ENCODE peak calls at places on chromosomes 1 and 21, in eight cellular contexts. One of them, this sample, is unnamed.

GRCh38 chr1:53580739-53581475 is 121.7 kb downstream of the DMRTB1 start:
- DNase-seq in NB4: no peak
- DNase-seq in A549: no peak
- DNase-seq in Peyer's patch: no peak
- DNase-seq in breast epithelium: no peak
- DNase-seq in GM12878: no peak
- DNase-seq in heart left ventricle: no peak
- DNase-seq in HCT116: no peak
- DNase-seq in this sample: no peak

GRCh38 chr21:45534591-45535331 is 7.5 kb downstream of the SLC19A1 start:
- DNase-seq in NB4: peak
- DNase-seq in A549: no peak
- DNase-seq in Peyer's patch: no peak
- DNase-seq in breast epithelium: peak
- DNase-seq in GM12878: no peak
- DNase-seq in heart left ventricle: peak
- DNase-seq in HCT116: no peak
- DNase-seq in this sample: no peak

GRCh38 chr1:223140551-223140950 is 2.5 kb downstream of the TLR5 start:
- DNase-seq in NB4: no peak
- DNase-seq in A549: no peak
- DNase-seq in Peyer's patch: no peak
- DNase-seq in breast epithelium: no peak
- DNase-seq in GM12878: no peak
- DNase-seq in heart left ventricle: no peak
- DNase-seq in HCT116: no peak
- DNase-seq in this sample: no peak

GRCh38 chr1:162892916-162893714 is 32.1 kb upstream of the CCDC190 start:
- DNase-seq in NB4: peak
- DNase-seq in A549: no peak
- DNase-seq in Peyer's patch: no peak
- DNase-seq in breast epithelium: no peak
- DNase-seq in GM12878: no peak
- DNase-seq in heart left ventricle: no peak
- DNase-seq in HCT116: no peak
- DNase-seq in this sample: no peak

GRCh38 chr1:192575499-192576189 is at the start of gene RGS1:
- DNase-seq in NB4: peak
- DNase-seq in A549: no peak
- DNase-seq in Peyer's patch: peak
- DNase-seq in breast epithelium: no peak
- DNase-seq in GM12878: peak
- DNase-seq in heart left ventricle: no peak
- DNase-seq in HCT116: no peak
- DNase-seq in this sample: no peak

GRCh38 chr21:14767192-14767852 is 221.2 kb upstream of the SAMSN1 start:
- DNase-seq in NB4: no peak
- DNase-seq in A549: no peak
- DNase-seq in Peyer's patch: no peak
- DNase-seq in breast epithelium: no peak
- DNase-seq in GM12878: no peak
- DNase-seq in heart left ventricle: no peak
- DNase-seq in HCT116: no peak
- DNase-seq in this sample: no peak

GRCh38 chr1:19384113-19384512 is 72.0 kb downstream of the SLC66A1 start:
- DNase-seq in NB4: no peak
- DNase-seq in A549: no peak
- DNase-seq in Peyer's patch: no peak
- DNase-seq in breast epithelium: no peak
- DNase-seq in GM12878: no peak
- DNase-seq in heart left ventricle: peak
- DNase-seq in HCT116: no peak
- DNase-seq in this sample: no peak

GRCh38 chr1:241610056-241610815 is 29.9 kb downstream of the CHML start:
- DNase-seq in NB4: no peak
- DNase-seq in A549: peak
- DNase-seq in Peyer's patch: no peak
- DNase-seq in breast epithelium: no peak
- DNase-seq in GM12878: no peak
- DNase-seq in heart left ventricle: no peak
- DNase-seq in HCT116: no peak
- DNase-seq in this sample: no peak

GRCh38 chr1:77316006-77316405 is 34.2 kb downstream of the AK5 start:
- DNase-seq in NB4: no peak
- DNase-seq in A549: no peak
- DNase-seq in Peyer's patch: no peak
- DNase-seq in breast epithelium: no peak
- DNase-seq in GM12878: no peak
- DNase-seq in heart left ventricle: no peak
- DNase-seq in HCT116: no peak
- DNase-seq in this sample: no peak

GRCh38 chr1:68149110-68149798 is 83.1 kb downstream of the WLS start:
- DNase-seq in NB4: no peak
- DNase-seq in A549: no peak
- DNase-seq in Peyer's patch: no peak
- DNase-seq in breast epithelium: no peak
- DNase-seq in GM12878: no peak
- DNase-seq in heart left ventricle: peak
- DNase-seq in HCT116: no peak
- DNase-seq in this sample: no peak

GRCh38 chr1:15106608-15107007 is 46.9 kb upstream of the TMEM51 start:
- DNase-seq in NB4: no peak
- DNase-seq in A549: no peak
- DNase-seq in Peyer's patch: no peak
- DNase-seq in breast epithelium: no peak
- DNase-seq in GM12878: no peak
- DNase-seq in heart left ventricle: peak
- DNase-seq in HCT116: no peak
- DNase-seq in this sample: peak

GRCh38 chr1:61449410-61449809 is 275.5 kb downstream of the TM2D1 start:
- DNase-seq in NB4: no peak
- DNase-seq in A549: no peak
- DNase-seq in Peyer's patch: no peak
- DNase-seq in breast epithelium: no peak
- DNase-seq in GM12878: no peak
- DNase-seq in heart left ventricle: no peak
- DNase-seq in HCT116: no peak
- DNase-seq in this sample: no peak

GRCh38 chr1:201275266-201275666 is 8.0 kb upstream of the PKP1 start:
- DNase-seq in NB4: no peak
- DNase-seq in A549: peak
- DNase-seq in Peyer's patch: no peak
- DNase-seq in breast epithelium: peak
- DNase-seq in GM12878: no peak
- DNase-seq in heart left ventricle: peak
- DNase-seq in HCT116: peak
- DNase-seq in this sample: no peak

GRCh38 chr1:62727656-62728396 is 39.6 kb upstream of the DOCK7 start:
- DNase-seq in NB4: no peak
- DNase-seq in A549: no peak
- DNase-seq in Peyer's patch: no peak
- DNase-seq in breast epithelium: no peak
- DNase-seq in GM12878: no peak
- DNase-seq in heart left ventricle: no peak
- DNase-seq in HCT116: no peak
- DNase-seq in this sample: peak

GRCh38 chr1:77762072-77762476 is 2.4 kb upstream of the USP33 start:
- DNase-seq in NB4: peak
- DNase-seq in A549: no peak
- DNase-seq in Peyer's patch: no peak
- DNase-seq in breast epithelium: no peak
- DNase-seq in GM12878: no peak
- DNase-seq in heart left ventricle: no peak
- DNase-seq in HCT116: peak
- DNase-seq in this sample: peak

GRCh38 chr21:45095505-45095904 is 21.1 kb downstream of the ADARB1 start:
- DNase-seq in NB4: no peak
- DNase-seq in A549: no peak
- DNase-seq in Peyer's patch: no peak
- DNase-seq in breast epithelium: no peak
- DNase-seq in GM12878: no peak
- DNase-seq in heart left ventricle: no peak
- DNase-seq in HCT116: no peak
- DNase-seq in this sample: no peak

GRCh38 chr1:30083800-30084464 is 639.5 kb downstream of the MATN1 start:
- DNase-seq in NB4: peak
- DNase-seq in A549: peak
- DNase-seq in Peyer's patch: no peak
- DNase-seq in breast epithelium: no peak
- DNase-seq in GM12878: no peak
- DNase-seq in heart left ventricle: no peak
- DNase-seq in HCT116: no peak
- DNase-seq in this sample: no peak

GRCh38 chr1:172135076-172135672 is 285.3 kb upstream of the C1orf105 start:
- DNase-seq in NB4: peak
- DNase-seq in A549: peak
- DNase-seq in Peyer's patch: peak
- DNase-seq in breast epithelium: no peak
- DNase-seq in GM12878: no peak
- DNase-seq in heart left ventricle: no peak
- DNase-seq in HCT116: peak
- DNase-seq in this sample: peak

DNA sequence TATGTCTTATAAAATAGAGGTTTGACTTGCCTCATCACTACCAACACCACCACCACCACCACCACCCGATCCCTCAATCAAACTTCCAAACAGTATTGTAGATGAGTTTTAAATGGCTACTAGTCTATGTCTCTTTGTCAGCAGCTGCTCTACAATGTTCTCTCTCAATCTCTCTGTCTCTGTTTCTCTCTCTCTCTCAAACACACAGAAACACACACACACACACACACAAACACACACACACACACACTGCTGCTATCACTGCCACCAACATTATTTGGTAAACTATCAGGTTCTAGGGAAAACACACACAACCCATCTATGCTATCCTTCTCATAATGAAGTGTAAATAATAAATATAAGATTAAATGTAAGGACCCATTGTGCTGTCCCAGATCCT is 2.4 kb downstream of the TNFSF4 start:
- DNase-seq in NB4: no peak
- DNase-seq in A549: no peak
- DNase-seq in Peyer's patch: no peak
- DNase-seq in breast epithelium: no peak
- DNase-seq in GM12878: no peak
- DNase-seq in heart left ventricle: no peak
- DNase-seq in HCT116: no peak
- DNase-seq in this sample: no peak
- TF ChIP-seq POLR2A in NB4: no peak
- TF ChIP-seq POLR2A in A549: no peak
- TF ChIP-seq POLR2A in Peyer's patch: no peak
- TF ChIP-seq POLR2A in breast epithelium: no peak
- TF ChIP-seq POLR2A in GM12878: no peak
- TF ChIP-seq POLR2A in heart left ventricle: no peak
- TF ChIP-seq POLR2A in HCT116: no peak
- TF ChIP-seq POLR2A in this sample: no peak

GRCh38 chr1:10444248-10444647 is 5.6 kb upstream of the CORT start:
- DNase-seq in NB4: no peak
- DNase-seq in A549: no peak
- DNase-seq in Peyer's patch: no peak
- DNase-seq in breast epithelium: no peak
- DNase-seq in GM12878: no peak
- DNase-seq in heart left ventricle: no peak
- DNase-seq in HCT116: no peak
- DNase-seq in this sample: no peak
- TF ChIP-seq POLR2A in NB4: no peak
- TF ChIP-seq POLR2A in A549: no peak
- TF ChIP-seq POLR2A in Peyer's patch: no peak
- TF ChIP-seq POLR2A in breast epithelium: no peak
- TF ChIP-seq POLR2A in GM12878: no peak
- TF ChIP-seq POLR2A in heart left ventricle: no peak
- TF ChIP-seq POLR2A in HCT116: no peak
- TF ChIP-seq POLR2A in this sample: no peak

DNA sequence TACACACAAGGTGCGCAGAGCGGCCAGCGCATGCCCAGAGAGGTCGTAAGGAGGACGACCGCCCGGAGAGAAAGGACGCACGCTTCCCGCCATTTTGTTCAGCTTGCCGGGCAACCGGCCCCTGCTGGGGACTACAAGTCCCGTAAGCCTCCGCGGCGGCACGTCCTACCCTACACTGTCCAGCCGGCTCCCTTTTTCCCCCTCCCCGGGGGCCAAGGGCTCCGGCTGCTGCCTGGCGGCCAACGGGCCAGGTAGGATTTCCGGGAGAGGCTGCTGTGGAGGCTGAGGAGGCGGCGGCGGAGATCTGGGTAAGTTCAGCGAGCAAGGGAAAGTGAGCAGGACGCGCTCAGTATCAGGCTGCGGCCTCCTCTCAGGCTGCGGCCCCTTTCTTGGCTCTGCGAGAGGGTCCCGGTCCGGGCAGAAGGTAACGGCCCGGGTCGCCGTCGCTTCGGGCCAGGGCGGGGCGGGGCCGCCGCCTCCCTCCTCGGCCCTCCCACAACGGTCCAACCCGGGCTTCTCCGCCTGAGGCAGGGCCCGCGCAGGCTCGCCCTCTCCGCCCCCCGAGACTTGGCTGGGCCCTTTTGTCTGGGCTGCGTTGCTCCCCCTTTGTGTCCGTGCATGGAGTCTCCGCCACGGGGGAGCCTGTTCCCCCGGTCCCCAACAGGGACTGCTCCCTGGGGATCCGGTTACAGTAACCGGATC is at the start of gene PHACTR4:
- DNase-seq in NB4: peak
- DNase-seq in A549: peak
- DNase-seq in Peyer's patch: peak
- DNase-seq in breast epithelium: peak
- DNase-seq in GM12878: peak
- DNase-seq in heart left ventricle: peak
- DNase-seq in HCT116: peak
- DNase-seq in this sample: peak
- TF ChIP-seq POLR2A in NB4: peak
- TF ChIP-seq POLR2A in A549: peak
- TF ChIP-seq POLR2A in Peyer's patch: peak
- TF ChIP-seq POLR2A in breast epithelium: peak
- TF ChIP-seq POLR2A in GM12878: peak
- TF ChIP-seq POLR2A in heart left ventricle: peak
- TF ChIP-seq POLR2A in HCT116: peak
- TF ChIP-seq POLR2A in this sample: peak

DNA sequence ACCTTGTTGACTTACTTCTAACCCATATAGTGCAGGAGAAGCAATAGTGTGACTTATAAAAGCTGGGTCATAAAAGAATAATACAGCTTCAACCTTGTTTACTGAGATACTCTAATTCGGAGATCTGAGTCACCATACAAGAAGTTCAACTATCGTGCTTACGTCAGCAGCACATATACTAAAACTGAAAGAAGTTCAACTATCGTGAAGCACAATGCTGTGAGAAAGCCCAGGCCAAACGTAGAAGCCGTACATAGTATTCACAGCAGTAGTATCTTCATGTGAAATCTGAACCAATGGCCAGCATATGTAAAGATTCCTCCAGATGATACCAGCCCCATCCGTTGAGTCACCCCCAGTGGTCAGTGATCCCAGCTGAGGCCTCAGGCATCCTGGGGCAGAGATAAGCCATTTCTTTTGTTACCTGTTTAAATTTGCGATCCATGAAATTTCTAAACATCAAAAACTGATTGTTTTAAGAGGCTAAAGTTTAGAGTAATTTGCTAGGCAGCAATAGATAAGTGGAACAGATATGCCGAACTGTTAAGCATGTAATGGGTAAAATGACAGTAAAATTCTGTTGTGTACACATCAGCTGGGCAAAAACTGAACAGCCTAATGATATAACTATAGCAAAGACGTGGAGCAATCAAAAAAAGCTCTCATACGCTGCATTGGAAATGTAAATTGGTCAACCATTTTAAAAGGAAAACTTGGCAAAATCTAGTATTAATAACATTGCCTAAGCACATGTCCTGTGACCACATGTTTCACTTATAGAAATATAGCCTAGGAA is 53.9 kb upstream of the SAMD13 start:
- DNase-seq in NB4: no peak
- DNase-seq in A549: peak
- DNase-seq in Peyer's patch: no peak
- DNase-seq in breast epithelium: no peak
- DNase-seq in GM12878: no peak
- DNase-seq in heart left ventricle: no peak
- DNase-seq in HCT116: peak
- DNase-seq in this sample: peak
- TF ChIP-seq POLR2A in NB4: no peak
- TF ChIP-seq POLR2A in A549: no peak
- TF ChIP-seq POLR2A in Peyer's patch: peak
- TF ChIP-seq POLR2A in breast epithelium: no peak
- TF ChIP-seq POLR2A in GM12878: no peak
- TF ChIP-seq POLR2A in heart left ventricle: no peak
- TF ChIP-seq POLR2A in HCT116: no peak
- TF ChIP-seq POLR2A in this sample: no peak